ENCODE peak calls at places on chromosomes 3 and 15, in seven cellular contexts. Z is SW480; Q is HTR-8/SVneo; C is OCI-M1; I is activated CD4-positive, alpha-beta T cell treated with anti-CD3 and anti-CD28 coated beads, Interleukin-2, amount 50 U/mL, for 1 hour; P is NCI-H1436; N is BJ. M is an unnamed sample.

GRCh38 chr15:84863480-84864428 is 20.7 kb upstream of the SLC28A1 start:
- DNase-seq in C (no peak), N (no peak), Z (no peak), P (no peak), I (no peak), Q (no peak), M (no peak)

GRCh38 chr15:42994546-42994945 is 74.0 kb upstream of the TTBK2 start:
- DNase-seq in C (no peak), P (no peak), N (peak), Z (no peak), Q (no peak), I (no peak), M (no peak)

GRCh38 chr15:70867911-70868467 is 14.0 kb upstream of the LARP6 start:
- DNase-seq in I (no peak), P (no peak), Z (no peak), Q (peak), N (no peak), C (no peak), M (no peak)

GRCh38 chr3:140349938-140350337 is 327.9 kb upstream of the TRIM42 start:
- DNase-seq in Q (no peak), N (no peak), P (no peak), I (no peak), C (no peak), Z (no peak), M (no peak)

GRCh38 chr15:45869034-45869668 is 234.3 kb downstream of the SQOR start:
- DNase-seq in C (peak), Z (peak), P (no peak), N (no peak), I (no peak), Q (no peak), M (no peak)

GRCh38 chr3:100865442-100865841 is 127.8 kb downstream of the ABI3BP start:
- DNase-seq in I (no peak), Q (no peak), C (no peak), N (no peak), Z (no peak), P (no peak), M (no peak)

GRCh38 chr3:119891944-119892721 is 110.2 kb downstream of the NR1I2 start:
- DNase-seq in I (peak), Q (peak), C (peak), P (peak), Z (peak), N (peak), M (peak)

GRCh38 chr3:139617656-139618268 is 60.0 kb downstream of the NMNAT3 start:
- DNase-seq in P (no peak), I (no peak), N (no peak), Z (no peak), C (no peak), Q (no peak), M (no peak)

GRCh38 chr3:196974661-196975060 is 6.0 kb upstream of the PIGZ start:
- DNase-seq in P (no peak), Z (no peak), N (no peak), C (no peak), I (no peak), Q (no peak), M (no peak)

GRCh38 chr3:148882288-148882687 is 17.2 kb downstream of the CPA3 start:
- DNase-seq in C (no peak), Q (no peak), N (no peak), I (no peak), P (no peak), Z (no peak), M (no peak)

GRCh38 chr15:78156653-78157052 is 7.5 kb downstream of the IDH3A start:
- DNase-seq in N (no peak), Q (no peak), Z (no peak), C (no peak), I (no peak), P (no peak), M (no peak)

GRCh38 chr3:58260733-58261132 is 23.1 kb downstream of the ABHD6 start:
- DNase-seq in C (no peak), I (no peak), Z (peak), Q (no peak), P (no peak), N (no peak), M (no peak)

GRCh38 chr15:64640146-64640868 is 135.1 kb downstream of the RBPMS2 start:
- DNase-seq in I (no peak), N (no peak), C (no peak), Z (no peak), P (no peak), Q (no peak), M (no peak)

GRCh38 chr3:134527037-134527436 is 41.2 kb downstream of the CEP63 start:
- DNase-seq in Z (no peak), I (no peak), P (no peak), Q (peak), N (no peak), C (peak), M (no peak)

GRCh38 chr3:10790713-10791112 is 25.3 kb upstream of the SLC6A11 start:
- DNase-seq in Z (no peak), C (no peak), N (no peak), Q (no peak), I (no peak), P (no peak), M (no peak)

GRCh38 chr3:73503781-73504180 is 121.0 kb downstream of the PDZRN3 start:
- DNase-seq in Q (no peak), I (no peak), P (no peak), Z (no peak), C (peak), N (no peak), M (no peak)

GRCh38 chr3:32401541-32402052 is 9.9 kb downstream of the CMTM7 start:
- DNase-seq in I (peak), N (no peak), Z (peak), C (peak), P (no peak), Q (peak), M (peak)

GRCh38 chr15:64105113-64105704 is 9.4 kb downstream of the SNX1 start:
- DNase-seq in P (no peak), Z (no peak), Q (no peak), N (no peak), C (peak), I (no peak), M (no peak)

GRCh38 chr15:56948000-56948765 is 29.7 kb downstream of the TCF12 start:
- DNase-seq in P (no peak), I (no peak), C (no peak), N (no peak), Q (no peak), Z (no peak), M (no peak)

GRCh38 chr3:2656806-2657205 is 453.4 kb downstream of the IL5RA start:
- DNase-seq in I (no peak), N (no peak), C (no peak), Q (no peak), P (no peak), Z (no peak), M (no peak)

GRCh38 chr3:72951259-72951722 is 45.3 kb upstream of the PPP4R2 start:
- DNase-seq in I (no peak), Q (no peak), P (no peak), C (no peak), Z (no peak), N (no peak), M (no peak)

GRCh38 chr15:78914027-78914764 is 30.6 kb downstream of the CTSH start:
- DNase-seq in Q (no peak), P (no peak), C (no peak), Z (no peak), I (no peak), N (peak), M (no peak)

GRCh38 chr3:17233398-17233800 is 348.6 kb downstream of the PLCL2 start:
- DNase-seq in Z (peak), I (peak), C (peak), N (no peak), Q (peak), P (peak), M (peak)

GRCh38 chr15:99014803-99015676 is 7.4 kb upstream of the PGPEP1L start:
- DNase-seq in P (peak), Z (peak), C (peak), Q (no peak), N (peak), I (peak), M (no peak)

GRCh38 chr15:48221885-48222284 is 15.8 kb downstream of the SLC12A1 start:
- DNase-seq in I (no peak), Q (no peak), C (no peak), N (peak), P (no peak), Z (no peak), M (no peak)

GRCh38 chr15:70095387-70096214 is 2.1 kb downstream of the TLE3 start:
- DNase-seq in Q (no peak), P (no peak), C (peak), Z (peak), N (no peak), I (peak), M (no peak)

GRCh38 chr15:88454231-88454630 is 13.0 kb downstream of the MRPL46 start:
- DNase-seq in I (no peak), Q (no peak), Z (no peak), N (no peak), P (no peak), C (no peak), M (no peak)